ENCODE peak calls at places on chromosomes 5 and 9, in five cellular contexts. W is GM23338, C is fibroblast of lung, I is mammary epithelial cell, H is PC-9. L is an unnamed sample.

GRCh38 chr5:60836131-60836530 is 7.9 kb downstream of the ELOVL7 start:
- DNase-seq in W (peak; percentile 69), C (no peak), I (no peak), H (no peak), L (no peak)

GRCh38 chr9:2230362-2230761 is 215.2 kb downstream of the SMARCA2 start:
- DNase-seq in W (peak; percentile 14), C (no peak), I (peak; percentile 18), H (no peak), L (no peak)

GRCh38 chr5:56412601-56413379 is 179.7 kb upstream of the ANKRD55 start:
- DNase-seq in W (no peak), C (no peak), I (no peak), H (no peak), L (no peak)

GRCh38 chr5:179978792-179979191 is 71.1 kb upstream of the TBC1D9B start:
- DNase-seq in W (no peak), C (no peak), I (no peak), H (no peak), L (no peak)

GRCh38 chr9:27888661-27889295 is 315.5 kb upstream of the C9orf72 start:
- DNase-seq in W (peak; percentile 67), C (no peak), I (peak; percentile 35), H (peak; percentile 15), L (no peak)

GRCh38 chr9:108664309-108665255 is 191.2 kb downstream of the ACTL7B start:
- DNase-seq in W (no peak), C (no peak), I (no peak), H (no peak), L (no peak)

GRCh38 chr9:33081128-33081851 is 4.8 kb upstream of the SMU1 start:
- DNase-seq in W (peak; percentile 93), C (peak; percentile 93), I (peak; percentile 79), H (peak; percentile 49), L (peak; percentile 79)

GRCh38 chr5:1519631-1520141 is 4.1 kb downstream of the LPCAT1 start:
- DNase-seq in W (no peak), C (no peak), I (no peak), H (no peak), L (no peak)

GRCh38 chr5:53338971-53339370 is 141.5 kb upstream of the FST start:
- DNase-seq in W (no peak), C (no peak), I (no peak), H (no peak), L (no peak)

GRCh38 chr5:15936505-15937245 is 242.9 kb downstream of the MARCHF11 start:
- DNase-seq in W (no peak), C (no peak), I (no peak), H (no peak), L (no peak)

GRCh38 chr5:11166906-11167305 is 405.9 kb upstream of the DAP start:
- DNase-seq in W (no peak), C (no peak), I (no peak), H (no peak), L (peak; percentile 66)

GRCh38 chr5:41097642-41098041 is 26.5 kb upstream of the MROH2B start:
- DNase-seq in W (no peak), C (no peak), I (peak; percentile 57), H (no peak), L (no peak)

GRCh38 chr9:132834343-132834742 is 43.7 kb downstream of the AK8 start:
- DNase-seq in W (no peak), C (no peak), I (no peak), H (peak; percentile 44), L (no peak)

GRCh38 chr9:108569624-108570023 is 286.2 kb downstream of the ACTL7B start:
- DNase-seq in W (no peak), C (peak; percentile 56), I (peak; percentile 92), H (peak; percentile 45), L (peak; percentile 35)

GRCh38 chr9:113807173-113808061 is 68.7 kb upstream of the ZNF618 start:
- DNase-seq in W (peak; percentile 77), C (peak; percentile 77), I (peak; percentile 43), H (peak; percentile 10), L (peak; percentile 26)

GRCh38 chr9:78562021-78562420 is 265.1 kb downstream of the PSAT1 start:
- DNase-seq in W (no peak), C (no peak), I (no peak), H (no peak), L (peak; percentile 46)
- TF ChIP-seq CTCF in W (no peak), C (no peak), I (no peak), H (no peak), L (no peak)

DNA sequence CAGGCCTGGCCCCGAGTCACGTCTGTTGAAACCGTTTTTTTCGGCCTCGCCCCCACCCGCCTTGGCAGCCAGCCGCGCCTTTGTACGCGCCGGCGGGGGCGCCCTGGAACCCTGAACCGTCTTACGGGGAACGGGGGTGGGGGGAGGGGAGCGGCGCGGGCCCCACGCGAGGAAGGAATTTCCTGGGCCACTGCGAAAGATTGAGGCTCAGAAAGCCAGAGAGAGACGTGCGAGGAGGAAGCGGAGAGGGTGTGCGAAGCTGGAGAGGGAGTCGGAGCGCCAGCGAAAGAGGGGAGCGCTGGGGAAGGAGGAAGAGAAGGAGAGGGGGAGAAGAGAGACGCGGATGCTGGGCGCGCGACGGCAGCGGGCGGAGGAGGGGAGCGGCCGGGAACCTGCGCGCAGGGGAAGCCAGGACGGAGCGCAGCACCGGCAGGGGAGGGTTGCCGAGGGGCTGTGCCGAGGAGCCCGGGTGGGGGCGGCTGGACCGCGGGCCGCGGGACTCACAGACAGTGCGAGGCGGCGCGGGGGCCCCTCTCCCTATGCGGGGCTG is 4.6 kb upstream of the PRDM12 start:
- DNase-seq in W (peak; percentile 87), C (no peak), I (no peak), H (no peak), L (no peak)
- TF ChIP-seq EZH2 in W (peak; percentile 98), C (peak; percentile 100), I (no peak), H (no peak), L (peak; percentile 26)

DNA sequence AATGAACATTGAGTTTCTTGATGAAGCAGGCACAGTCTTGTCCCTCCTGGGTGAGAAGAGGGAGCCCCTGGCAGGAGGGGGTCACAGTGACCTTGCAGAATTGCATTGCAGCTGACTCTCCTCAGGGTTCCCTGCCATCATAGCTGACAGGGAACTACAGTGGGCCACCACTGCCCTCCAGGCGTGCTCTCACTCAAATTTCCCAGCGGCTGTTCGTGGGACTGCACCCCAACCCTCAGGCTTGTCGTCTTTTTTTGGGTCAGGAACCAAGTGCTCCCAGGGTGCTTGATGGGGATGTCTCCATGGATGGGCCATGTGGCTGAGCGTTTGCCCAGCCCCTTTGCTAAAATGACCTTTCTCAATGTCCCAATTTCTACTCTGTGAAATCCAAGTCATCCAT is 215.8 kb downstream of the MELK start:
- DNase-seq in W (peak; percentile 77), C (no peak), I (no peak), H (peak; percentile 5), L (no peak)
- TF ChIP-seq CTCF in W (peak; percentile 45), C (peak; percentile 15), I (peak; percentile 25), H (peak; percentile 53), L (peak; percentile 13)

GRCh38 chr9:35650341-35651158 is at the start of gene SIT1:
- DNase-seq in W (peak; percentile 75), C (no peak), I (no peak), H (no peak), L (no peak)

GRCh38 chr9:35649431-35650340 is 1.0 kb downstream of the SIT1 start:
- DNase-seq in W (no peak), C (no peak), I (no peak), H (no peak), L (peak; percentile 8)

GRCh38 chr9:35645736-35646582 is 4.8 kb downstream of the SIT1 start:
- DNase-seq in W (peak; percentile 91), C (no peak), I (peak; percentile 73), H (peak; percentile 54), L (peak; percentile 8)

GRCh38 chr9:35643046-35643445 is 7.7 kb downstream of the SIT1 start:
- DNase-seq in W (no peak), C (no peak), I (no peak), H (no peak), L (no peak)

GRCh38 chr9:35646583-35647265 is 4.0 kb downstream of the SIT1 start:
- DNase-seq in W (peak; percentile 96), C (peak; percentile 88), I (peak; percentile 85), H (peak; percentile 88), L (peak; percentile 57)
- TF ChIP-seq EZH2 in W (no peak), C (no peak), I (no peak), H (no peak), L (no peak)

DNA sequence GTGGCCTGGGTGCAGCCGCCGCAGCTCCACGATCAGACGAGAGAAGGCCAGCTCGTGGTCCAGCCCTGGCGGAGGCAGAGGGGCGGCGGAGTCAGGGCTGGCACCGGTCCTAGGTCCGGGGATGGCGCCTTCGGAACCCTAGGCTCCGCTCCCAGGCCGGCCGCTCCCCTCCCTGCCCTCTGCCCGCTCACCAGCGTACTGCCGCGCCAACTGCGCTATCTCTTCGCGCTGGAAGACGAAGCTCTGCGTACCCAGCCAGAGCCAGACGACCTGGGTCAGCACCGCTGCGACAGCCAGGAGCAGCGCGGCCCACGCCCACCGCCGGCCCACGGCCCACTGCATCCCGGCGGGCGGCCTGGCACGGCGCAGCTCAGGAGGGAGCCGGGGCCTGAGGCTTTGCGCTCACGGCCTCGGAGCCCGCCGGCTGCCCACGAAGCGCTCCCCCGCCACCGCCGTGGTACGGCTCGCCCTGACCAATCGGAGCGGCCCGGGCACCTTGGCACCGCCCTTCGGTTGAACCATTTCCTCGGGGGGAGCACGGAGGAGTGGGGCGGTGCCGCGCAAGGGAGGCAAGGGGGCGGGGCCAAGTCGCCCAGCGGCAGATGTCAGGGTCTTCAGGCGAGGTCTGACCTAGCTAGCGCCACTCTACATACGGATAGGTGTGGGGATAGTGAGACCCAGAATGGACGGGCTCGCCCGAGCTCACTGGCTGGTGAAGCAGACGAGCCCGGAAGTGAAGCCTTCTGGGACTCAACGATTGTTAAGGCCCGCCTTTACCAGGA is at the start of gene SIGMAR1:
- DNase-seq in W (peak; percentile 97), C (peak; percentile 92), I (peak; percentile 94), H (peak; percentile 89), L (peak; percentile 87)
- TF ChIP-seq CTCF in W (no peak), C (no peak), I (no peak), H (no peak), L (no peak)

DNA sequence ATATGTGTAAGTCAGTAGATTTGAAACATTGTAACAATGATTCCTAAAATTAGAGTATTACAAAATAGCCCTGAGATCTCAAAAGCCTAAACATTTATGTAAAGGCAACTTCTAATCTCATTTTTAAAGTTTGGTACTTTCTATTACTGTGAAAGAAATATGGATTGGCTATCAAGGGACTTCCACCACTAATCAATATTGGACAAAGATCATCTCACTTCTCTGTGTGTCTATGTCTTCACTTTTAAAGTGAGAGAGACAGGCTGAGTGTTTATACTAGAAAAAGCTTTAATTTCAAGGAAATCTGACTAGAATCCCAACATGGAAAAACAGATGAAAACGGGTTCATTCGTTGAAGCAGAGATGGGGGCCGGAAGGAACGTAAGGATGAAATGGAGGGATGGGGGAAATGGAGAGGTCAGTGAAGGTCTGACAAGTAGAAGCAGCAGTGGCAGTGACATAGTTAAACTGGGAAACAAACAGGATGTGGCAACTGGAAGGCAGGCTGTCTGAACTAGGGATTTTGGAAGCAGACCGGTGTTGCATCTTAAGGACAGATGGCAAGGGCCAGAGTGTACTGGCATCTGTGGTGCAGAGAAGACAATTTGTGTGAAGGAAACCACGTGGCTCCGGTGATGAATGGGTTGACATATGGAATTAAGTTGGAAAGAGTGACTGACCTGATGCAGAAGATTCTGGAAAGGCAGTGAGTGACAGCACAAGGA is 60.8 kb downstream of the PDE4D start:
- DNase-seq in W (no peak), C (no peak), I (no peak), H (no peak), L (no peak)
- TF ChIP-seq EZH2 in W (no peak), C (no peak), I (no peak), H (no peak), L (no peak)

GRCh38 chr5:17365756-17366155 is 132.3 kb upstream of the TAF11L2 start:
- DNase-seq in W (no peak), C (peak; percentile 22), I (no peak), H (no peak), L (peak; percentile 66)
- TF ChIP-seq CTCF in W (no peak), C (no peak), I (no peak), H (no peak), L (no peak)

GRCh38 chr5:175591293-175591692 is 66.6 kb upstream of the HRH2 start:
- DNase-seq in W (no peak), C (no peak), I (no peak), H (no peak), L (no peak)
- TF ChIP-seq EZH2 in W (no peak), C (no peak), I (no peak), H (no peak), L (no peak)